ENCODE peak calls at places on chromosomes 1 and 21, in four cellular contexts. One of them, this sample, is unnamed.

GRCh38 chr1:119139393-119139792 is 1.1 kb downstream of the WARS2 start:
- DNase-seq in trophoblast cell: no peak
- DNase-seq in adrenal gland: no peak
- DNase-seq in right cardiac atrium: no peak
- DNase-seq in this sample: no peak

GRCh38 chr1:175725684-175726083 is 17.7 kb downstream of the TNR start:
- DNase-seq in adrenal gland: no peak
- DNase-seq in right cardiac atrium: no peak
- DNase-seq in trophoblast cell: peak
- DNase-seq in this sample: peak

GRCh38 chr1:99659755-99660210 is 13.9 kb downstream of the PALMD start:
- DNase-seq in right cardiac atrium: no peak
- DNase-seq in adrenal gland: no peak
- DNase-seq in trophoblast cell: no peak
- DNase-seq in this sample: peak

GRCh38 chr21:43195131-43196021 is 26.6 kb downstream of the CRYAA start:
- DNase-seq in adrenal gland: peak
- DNase-seq in trophoblast cell: no peak
- DNase-seq in right cardiac atrium: peak
- DNase-seq in this sample: peak

GRCh38 chr1:116179398-116179797 is 68.2 kb downstream of the MAB21L3 start:
- DNase-seq in adrenal gland: no peak
- DNase-seq in trophoblast cell: no peak
- DNase-seq in right cardiac atrium: no peak
- DNase-seq in this sample: no peak

GRCh38 chr1:169824153-169824552 is 29.4 kb upstream of the METTL18 start:
- DNase-seq in trophoblast cell: no peak
- DNase-seq in right cardiac atrium: no peak
- DNase-seq in adrenal gland: no peak
- DNase-seq in this sample: no peak

GRCh38 chr1:17079140-17079868 is 25.5 kb upstream of the SDHB start:
- DNase-seq in adrenal gland: no peak
- DNase-seq in right cardiac atrium: no peak
- DNase-seq in trophoblast cell: no peak
- DNase-seq in this sample: no peak

GRCh38 chr1:238537641-238538040 is 646.9 kb upstream of the ZP4 start:
- DNase-seq in adrenal gland: no peak
- DNase-seq in right cardiac atrium: no peak
- DNase-seq in trophoblast cell: no peak
- DNase-seq in this sample: no peak

GRCh38 chr1:29583727-29584126 is 347.4 kb downstream of the PTPRU start:
- DNase-seq in trophoblast cell: no peak
- DNase-seq in right cardiac atrium: no peak
- DNase-seq in adrenal gland: no peak
- DNase-seq in this sample: peak

GRCh38 chr1:29584816-29585600 is 348.7 kb downstream of the PTPRU start:
- DNase-seq in trophoblast cell: no peak
- DNase-seq in right cardiac atrium: no peak
- DNase-seq in adrenal gland: no peak
- DNase-seq in this sample: no peak

GRCh38 chr1:29586215-29586614 is 349.9 kb downstream of the PTPRU start:
- DNase-seq in adrenal gland: no peak
- DNase-seq in trophoblast cell: no peak
- DNase-seq in right cardiac atrium: no peak
- DNase-seq in this sample: no peak

GRCh38 chr1:29585656-29586055 is 349.3 kb downstream of the PTPRU start:
- DNase-seq in trophoblast cell: no peak
- DNase-seq in right cardiac atrium: no peak
- DNase-seq in adrenal gland: no peak
- DNase-seq in this sample: no peak

DNA sequence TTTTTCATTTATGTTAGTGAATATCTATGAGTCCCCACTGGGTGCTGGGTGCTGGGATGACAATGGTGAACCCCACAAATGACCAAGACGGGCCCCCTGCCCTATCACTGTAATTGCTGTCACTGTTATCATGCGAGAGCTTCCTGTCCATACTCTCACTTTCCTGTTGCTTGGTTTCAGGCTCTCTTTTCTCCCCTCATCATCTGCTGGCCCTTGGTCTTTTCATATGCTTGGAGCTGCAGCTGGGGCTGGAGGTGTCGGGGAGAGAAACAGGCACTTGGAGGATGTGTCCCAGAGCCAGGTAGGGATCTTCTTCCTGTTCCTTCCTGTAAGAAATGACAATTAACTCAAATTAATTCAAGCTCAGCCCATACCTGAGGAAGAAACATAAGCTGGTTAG is 348.0 kb downstream of the PTPRU start:
- DNase-seq in trophoblast cell: no peak
- DNase-seq in right cardiac atrium: no peak
- DNase-seq in adrenal gland: no peak
- DNase-seq in this sample: no peak
- H3K4me3 ChIP-seq in trophoblast cell: no peak
- H3K4me3 ChIP-seq in right cardiac atrium: no peak
- H3K4me3 ChIP-seq in adrenal gland: no peak
- H3K4me3 ChIP-seq in this sample: no peak

GRCh38 chr1:241749041-241749798 is 97.1 kb downstream of the WDR64 start:
- DNase-seq in adrenal gland: no peak
- DNase-seq in trophoblast cell: peak
- DNase-seq in right cardiac atrium: no peak
- DNase-seq in this sample: peak
- H3K4me3 ChIP-seq in adrenal gland: peak
- H3K4me3 ChIP-seq in trophoblast cell: no peak
- H3K4me3 ChIP-seq in right cardiac atrium: peak
- H3K4me3 ChIP-seq in this sample: peak

DNA sequence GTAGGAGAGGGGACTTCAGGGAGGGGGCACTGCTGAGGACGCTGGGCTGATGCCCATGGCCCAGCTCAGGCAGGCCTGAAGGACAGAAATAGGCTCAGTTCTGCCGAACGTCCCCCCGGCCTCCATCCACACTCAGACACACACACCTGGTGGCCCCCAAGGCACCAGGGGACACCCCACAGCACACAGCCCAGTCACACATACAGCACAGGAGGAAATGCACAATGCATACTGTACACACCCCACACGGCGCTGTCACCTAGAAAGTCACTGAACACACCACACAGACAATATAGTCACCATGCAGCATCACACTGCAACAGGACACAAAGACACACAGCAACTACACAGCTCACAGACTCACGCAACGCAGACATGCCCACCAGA is 562 bp downstream of the SYTL1 start:
- DNase-seq in trophoblast cell: no peak
- DNase-seq in adrenal gland: no peak
- DNase-seq in right cardiac atrium: no peak
- DNase-seq in this sample: no peak
- H3K4me3 ChIP-seq in trophoblast cell: no peak
- H3K4me3 ChIP-seq in adrenal gland: no peak
- H3K4me3 ChIP-seq in right cardiac atrium: no peak
- H3K4me3 ChIP-seq in this sample: peak

GRCh38 chr1:183632964-183633363 is 2.6 kb downstream of the ARPC5 start:
- DNase-seq in adrenal gland: no peak
- DNase-seq in right cardiac atrium: no peak
- DNase-seq in trophoblast cell: no peak
- DNase-seq in this sample: no peak
- H3K4me3 ChIP-seq in adrenal gland: peak
- H3K4me3 ChIP-seq in right cardiac atrium: peak
- H3K4me3 ChIP-seq in trophoblast cell: no peak
- H3K4me3 ChIP-seq in this sample: peak

GRCh38 chr1:206918076-206918475 is 3.7 kb downstream of the FCMR start:
- DNase-seq in right cardiac atrium: no peak
- DNase-seq in trophoblast cell: no peak
- DNase-seq in adrenal gland: no peak
- DNase-seq in this sample: no peak
- H3K4me3 ChIP-seq in right cardiac atrium: no peak
- H3K4me3 ChIP-seq in trophoblast cell: no peak
- H3K4me3 ChIP-seq in adrenal gland: no peak
- H3K4me3 ChIP-seq in this sample: no peak

DNA sequence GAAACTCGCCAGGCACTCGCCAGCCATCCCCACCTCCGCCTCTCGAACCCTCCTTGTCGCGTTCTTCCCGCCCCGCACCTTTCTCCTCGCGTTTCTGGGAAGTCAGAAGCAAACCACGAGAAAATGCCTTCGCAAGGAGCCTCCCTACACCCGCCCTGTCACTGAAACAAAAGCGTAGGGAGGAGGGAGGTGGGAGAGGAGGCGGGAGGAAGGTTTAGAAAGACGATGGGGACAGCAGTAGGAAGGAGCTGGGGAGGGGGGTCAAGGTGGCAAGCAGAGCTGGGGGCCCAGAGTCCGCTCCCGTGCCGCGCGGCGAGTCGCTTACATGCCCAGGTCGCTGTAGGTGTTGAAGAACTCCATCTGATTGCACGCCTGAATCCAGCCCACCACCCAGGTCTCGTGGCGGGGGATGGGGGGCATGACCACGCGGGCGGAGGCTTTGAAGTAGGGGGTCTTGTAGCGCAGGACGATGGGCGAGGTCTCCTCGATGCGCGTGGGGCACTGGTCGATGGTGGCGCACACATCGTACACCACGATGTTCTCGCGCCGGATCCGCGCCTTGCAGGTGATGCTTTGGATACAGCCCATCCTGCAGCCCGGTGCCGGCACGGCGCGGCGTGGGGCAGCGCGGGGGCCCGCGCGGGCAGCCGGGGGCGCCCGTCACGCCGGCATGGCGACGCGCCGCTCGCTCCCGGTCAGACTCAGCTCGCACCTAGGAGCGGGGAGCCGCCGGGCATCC is 971 bp downstream of the FAM78B start:
- DNase-seq in trophoblast cell: no peak
- DNase-seq in adrenal gland: no peak
- DNase-seq in right cardiac atrium: peak
- DNase-seq in this sample: no peak
- H3K4me3 ChIP-seq in trophoblast cell: peak
- H3K4me3 ChIP-seq in adrenal gland: peak
- H3K4me3 ChIP-seq in right cardiac atrium: peak
- H3K4me3 ChIP-seq in this sample: no peak